ENCODE peak calls at places on chromosomes 1 and 21, in nine cellular contexts. W is RWPE2; P is CD4-positive, alpha-beta T cell; L is CD8-positive, alpha-beta memory T cell; G is heart right ventricle; Z is stomach; R is BJ; V is left ventricle myocardium inferior; U is tibial nerve. B is an unnamed sample. For H3K27me3, the result is how much of the 10 kb centered on the place peaks cover.

GRCh38 chr1:111833334-111833733 is 77.6 kb downstream of the DDX20 start:
- DNase-seq in V (no peak), Z (no peak), U (no peak), W (no peak), G (no peak), P (no peak), R (no peak), L (no peak), B (no peak)

GRCh38 chr1:6872573-6873261 is 87.5 kb downstream of the CAMTA1 start:
- DNase-seq in W (no peak), V (no peak), U (no peak), G (no peak), R (no peak), L (no peak), P (no peak), Z (no peak), B (no peak)

GRCh38 chr1:13628218-13628617 is 44.6 kb downstream of the PDPN start:
- DNase-seq in V (no peak), U (no peak), W (no peak), R (no peak), G (no peak), Z (no peak), P (no peak), L (no peak), B (no peak)

GRCh38 chr1:213120386-213120785 is 69.3 kb downstream of the RPS6KC1 start:
- DNase-seq in G (no peak), L (no peak), R (no peak), U (no peak), V (no peak), Z (no peak), P (no peak), W (no peak), B (no peak)

GRCh38 chr1:232333419-232333767 is 296.5 kb downstream of the SIPA1L2 start:
- DNase-seq in Z (no peak), R (no peak), V (peak), P (no peak), W (no peak), G (peak), L (no peak), U (no peak), B (no peak)

GRCh38 chr1:200558866-200559459 is 61.6 kb downstream of the KIF14 start:
- DNase-seq in W (no peak), G (no peak), Z (no peak), R (peak), U (no peak), V (no peak), L (peak), P (no peak), B (no peak)

GRCh38 chr1:110176299-110176956 is 26.1 kb downstream of the SLC6A17 start:
- DNase-seq in G (peak), R (no peak), L (no peak), Z (peak), W (no peak), V (peak), P (no peak), U (no peak), B (no peak)

GRCh38 chr1:98054786-98055185 is 134.0 kb upstream of the DPYD start:
- DNase-seq in W (no peak), P (no peak), L (no peak), V (no peak), R (no peak), U (no peak), G (no peak), Z (no peak), B (no peak)

GRCh38 chr1:116360435-116361173 is 12.4 kb upstream of the ATP1A1 start:
- DNase-seq in G (no peak), P (no peak), R (no peak), U (no peak), V (no peak), Z (no peak), W (no peak), L (peak), B (no peak)

GRCh38 chr1:94715311-94715710 is 104.8 kb upstream of the SLC44A3 start:
- DNase-seq in G (no peak), U (no peak), L (no peak), P (no peak), W (no peak), Z (no peak), R (no peak), V (no peak), B (no peak)

GRCh38 chr21:44751186-44751798 is 39.9 kb upstream of the TSPEAR start:
- DNase-seq in U (no peak), Z (no peak), L (no peak), R (no peak), W (no peak), G (no peak), P (no peak), V (no peak), B (no peak)

GRCh38 chr1:52368383-52369172 is 2.6 kb upstream of the CC2D1B start:
- DNase-seq in P (peak), G (peak), R (no peak), Z (peak), V (peak), L (peak), U (no peak), W (no peak), B (peak)

GRCh38 chr1:147177611-147178370 is 5.5 kb upstream of the PRKAB2 start:
- DNase-seq in P (no peak), W (no peak), U (no peak), G (peak), Z (no peak), L (no peak), V (peak), R (no peak), B (peak)

GRCh38 chr21:25735895-25736597 is 1.3 kb downstream of the GABPA start:
- DNase-seq in V (no peak), U (no peak), P (no peak), Z (no peak), G (no peak), W (no peak), L (peak), R (no peak), B (no peak)

GRCh38 chr1:23563003-23563402 is 3.7 kb upstream of the ID3 start:
- DNase-seq in P (no peak), W (no peak), R (no peak), G (no peak), L (no peak), Z (no peak), V (no peak), U (no peak), B (no peak)

GRCh38 chr1:100428160-100428559 is 75.9 kb downstream of the CDC14A start:
- DNase-seq in P (no peak), L (no peak), W (no peak), V (no peak), Z (no peak), R (no peak), G (no peak), U (no peak), B (no peak)

GRCh38 chr1:47577310-47578025 is 139.6 kb downstream of the FOXD2 start:
- DNase-seq in P (no peak), G (no peak), L (no peak), R (no peak), W (peak), V (no peak), Z (no peak), U (no peak), B (no peak)

GRCh38 chr1:47576758-47577115 is 138.9 kb downstream of the FOXD2 start:
- DNase-seq in R (no peak), U (no peak), P (no peak), W (no peak), G (no peak), L (no peak), V (no peak), Z (no peak), B (no peak)

GRCh38 chr1:47578862-47579419 is 141.1 kb downstream of the FOXD2 start:
- DNase-seq in R (no peak), G (no peak), W (peak), V (no peak), L (no peak), U (no peak), P (no peak), Z (no peak), B (no peak)

GRCh38 chr1:47579809-47580208 is 142.0 kb downstream of the FOXD2 start:
- DNase-seq in U (no peak), G (no peak), L (no peak), V (no peak), Z (no peak), W (no peak), P (no peak), R (no peak), B (no peak)

GRCh38 chr1:47578026-47578861 is 140.4 kb downstream of the FOXD2 start:
- DNase-seq in R (no peak), Z (no peak), W (peak), L (no peak), U (peak), G (peak), P (no peak), V (peak), B (no peak)
- H3K27me3 ChIP-seq in R (under half), Z (under half), W (under half), L (under half), U (under half), G (under half), P (under half), V (half or more), B (under half)

DNA sequence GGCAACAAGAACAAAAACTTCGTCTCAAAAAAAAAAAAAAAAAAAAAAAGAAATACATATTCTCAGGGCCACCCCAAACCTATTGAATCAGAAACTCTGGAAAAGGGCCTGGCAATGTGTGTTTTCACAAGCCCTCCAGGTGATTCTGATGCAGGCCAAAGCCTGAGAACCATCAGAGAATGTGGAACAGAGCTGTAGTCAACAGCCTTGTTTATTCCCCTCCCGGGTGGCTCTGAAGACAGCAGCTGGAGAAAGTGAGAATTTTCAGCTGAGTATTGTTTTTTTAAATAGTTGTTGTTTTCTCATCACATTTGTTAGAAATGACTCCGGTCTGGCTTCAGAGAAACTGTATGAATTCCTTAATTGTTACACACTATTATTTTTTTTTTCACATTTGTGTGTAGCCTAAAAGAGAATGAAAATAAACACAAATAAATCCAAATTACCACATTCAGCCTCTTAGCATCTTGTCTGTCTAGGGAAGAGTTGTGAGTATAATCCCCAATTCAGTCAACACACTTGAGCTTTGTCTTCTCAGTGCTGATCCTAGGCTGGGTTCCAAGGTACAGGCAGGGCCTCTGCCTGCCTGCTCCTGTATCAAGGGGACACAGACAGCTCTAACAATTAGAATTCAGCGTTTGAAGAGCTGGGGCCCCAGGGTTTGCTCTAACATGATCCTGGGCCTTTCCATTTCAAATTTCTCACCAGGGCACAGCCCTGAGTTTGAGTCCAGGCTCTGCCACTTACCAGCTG is 6.6 kb upstream of the AZIN2 start:
- DNase-seq in G (no peak), R (no peak), L (no peak), P (no peak), U (no peak), Z (no peak), V (no peak), W (no peak), B (no peak)
- H3K27me3 ChIP-seq in G (under half), R (under half), L (under half), P (under half), U (under half), Z (under half), V (under half), W (under half), B (under half)

GRCh38 chr1:17282836-17283235 is 25.2 kb upstream of the PADI4 start:
- DNase-seq in W (no peak), L (no peak), P (no peak), G (no peak), Z (no peak), R (no peak), U (no peak), V (no peak), B (no peak)

GRCh38 chr1:17290553-17290952 is 17.4 kb upstream of the PADI4 start:
- DNase-seq in W (no peak), L (no peak), R (no peak), U (no peak), V (no peak), P (no peak), G (no peak), Z (no peak), B (no peak)

GRCh38 chr1:17287377-17287776 is 20.6 kb upstream of the PADI4 start:
- DNase-seq in R (peak), V (no peak), P (no peak), L (no peak), Z (no peak), W (peak), U (no peak), G (no peak), B (no peak)

GRCh38 chr1:17289756-17290155 is 18.2 kb upstream of the PADI4 start:
- DNase-seq in R (no peak), L (no peak), G (no peak), P (no peak), V (no peak), W (no peak), U (no peak), Z (no peak), B (no peak)

GRCh38 chr1:17286646-17287045 is 21.4 kb upstream of the PADI4 start:
- DNase-seq in L (no peak), P (no peak), R (no peak), Z (no peak), W (no peak), U (no peak), V (no peak), G (no peak), B (no peak)
- H3K27me3 ChIP-seq in L (under half), P (under half), R (under half), Z (under half), W (under half), U (under half), V (half or more), G (under half), B (under half)

DNA sequence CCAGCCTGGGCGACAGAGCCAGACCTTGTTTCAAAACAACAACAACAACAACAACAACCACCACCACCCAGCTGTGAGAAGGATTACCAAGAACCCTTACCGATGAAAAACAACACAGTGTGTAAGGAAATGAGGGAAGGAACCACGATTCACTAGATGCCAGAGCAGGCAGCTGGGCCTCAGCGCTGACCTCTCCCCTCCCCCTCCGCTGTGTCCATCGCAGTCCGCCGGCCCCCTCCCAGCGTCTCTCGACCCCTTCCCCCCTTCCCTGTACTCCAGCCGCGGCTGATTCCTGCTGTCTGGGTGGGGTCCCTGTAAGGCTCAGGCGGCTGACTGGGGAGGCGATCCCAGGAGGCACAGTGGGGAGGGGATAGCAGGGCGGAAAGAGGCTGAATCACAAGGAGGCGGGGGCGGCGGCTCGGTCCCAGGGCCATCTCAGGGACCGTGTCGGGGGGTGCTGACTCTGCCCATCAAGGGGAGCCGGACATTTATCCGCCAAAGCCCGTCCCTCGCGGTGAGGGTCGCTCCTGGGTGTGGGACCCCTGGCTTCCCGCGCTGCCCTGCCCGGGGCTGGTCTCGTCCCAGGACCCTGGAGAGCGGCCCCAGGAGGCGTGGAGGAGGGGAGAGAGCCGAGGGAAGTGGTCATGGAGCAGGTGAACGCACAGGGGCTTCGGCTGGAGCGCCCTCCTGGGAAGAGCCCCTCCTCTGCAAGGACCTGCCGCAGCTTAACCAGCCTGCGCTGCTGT is 241.9 kb downstream of the PTPRU start:
- DNase-seq in L (no peak), R (no peak), U (no peak), P (no peak), V (no peak), G (no peak), W (no peak), Z (peak), B (no peak)
- H3K27me3 ChIP-seq in L (under half), R (under half), U (under half), P (under half), V (half or more), G (half or more), W (half or more), Z (under half), B (under half)

DNA sequence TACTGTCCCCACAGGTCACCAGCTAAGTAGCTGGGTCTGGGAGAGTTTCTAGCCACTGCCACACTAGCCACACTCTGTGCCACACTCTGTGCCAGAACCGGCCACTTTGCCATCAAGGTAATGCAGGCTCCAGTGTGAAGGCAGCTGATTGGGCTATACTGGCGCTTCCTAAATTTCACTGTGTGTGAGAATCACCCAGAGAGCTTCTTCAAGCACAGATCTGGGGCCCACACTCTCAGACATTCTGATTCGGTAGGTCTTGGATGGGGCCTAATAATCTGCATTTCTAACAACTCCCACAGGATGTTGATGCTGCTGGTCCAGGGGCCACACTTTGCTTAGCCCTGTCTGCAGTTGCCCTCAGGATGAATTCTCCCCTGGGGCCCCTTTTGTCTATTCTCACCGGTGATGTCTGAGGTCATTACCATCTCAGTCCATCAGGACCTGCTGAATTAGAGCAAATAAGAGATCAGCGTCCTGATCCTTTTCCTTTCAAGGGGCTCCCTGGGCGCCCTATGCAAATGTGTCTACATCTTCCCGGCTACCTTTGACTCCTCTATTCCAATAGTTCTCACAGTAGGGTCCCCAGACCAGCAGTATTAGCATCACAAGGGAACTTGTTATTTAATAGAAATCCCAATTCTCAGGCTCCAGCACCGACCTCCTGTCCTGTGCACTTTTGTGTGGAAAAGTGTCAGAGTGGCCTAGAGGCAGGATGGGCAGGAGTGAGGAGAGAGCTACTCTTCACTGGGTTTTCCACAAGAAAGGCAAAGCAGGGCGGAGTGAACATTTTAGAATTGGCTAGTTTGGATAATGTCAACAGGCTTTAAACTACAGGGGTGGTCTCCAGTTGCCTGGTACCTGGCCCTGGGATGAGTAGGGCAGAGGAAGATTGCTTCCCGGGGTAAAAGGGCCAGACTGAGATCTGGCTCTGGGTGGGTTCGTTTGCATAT is 24.7 kb upstream of the LRRN2 start:
- DNase-seq in R (no peak), U (no peak), P (no peak), Z (no peak), G (no peak), V (no peak), W (no peak), L (no peak), B (no peak)
- H3K27me3 ChIP-seq in R (under half), U (under half), P (under half), Z (under half), G (half or more), V (half or more), W (under half), L (under half), B (under half)

GRCh38 chr21:33014331-33014730 is 11.4 kb upstream of the OLIG2 start:
- DNase-seq in G (no peak), V (no peak), R (no peak), U (no peak), W (no peak), P (no peak), Z (no peak), L (no peak), B (no peak)
- H3K27me3 ChIP-seq in G (half or more), V (half or more), R (under half), U (under half), W (under half), P (under half), Z (under half), L (under half), B (under half)

DNA sequence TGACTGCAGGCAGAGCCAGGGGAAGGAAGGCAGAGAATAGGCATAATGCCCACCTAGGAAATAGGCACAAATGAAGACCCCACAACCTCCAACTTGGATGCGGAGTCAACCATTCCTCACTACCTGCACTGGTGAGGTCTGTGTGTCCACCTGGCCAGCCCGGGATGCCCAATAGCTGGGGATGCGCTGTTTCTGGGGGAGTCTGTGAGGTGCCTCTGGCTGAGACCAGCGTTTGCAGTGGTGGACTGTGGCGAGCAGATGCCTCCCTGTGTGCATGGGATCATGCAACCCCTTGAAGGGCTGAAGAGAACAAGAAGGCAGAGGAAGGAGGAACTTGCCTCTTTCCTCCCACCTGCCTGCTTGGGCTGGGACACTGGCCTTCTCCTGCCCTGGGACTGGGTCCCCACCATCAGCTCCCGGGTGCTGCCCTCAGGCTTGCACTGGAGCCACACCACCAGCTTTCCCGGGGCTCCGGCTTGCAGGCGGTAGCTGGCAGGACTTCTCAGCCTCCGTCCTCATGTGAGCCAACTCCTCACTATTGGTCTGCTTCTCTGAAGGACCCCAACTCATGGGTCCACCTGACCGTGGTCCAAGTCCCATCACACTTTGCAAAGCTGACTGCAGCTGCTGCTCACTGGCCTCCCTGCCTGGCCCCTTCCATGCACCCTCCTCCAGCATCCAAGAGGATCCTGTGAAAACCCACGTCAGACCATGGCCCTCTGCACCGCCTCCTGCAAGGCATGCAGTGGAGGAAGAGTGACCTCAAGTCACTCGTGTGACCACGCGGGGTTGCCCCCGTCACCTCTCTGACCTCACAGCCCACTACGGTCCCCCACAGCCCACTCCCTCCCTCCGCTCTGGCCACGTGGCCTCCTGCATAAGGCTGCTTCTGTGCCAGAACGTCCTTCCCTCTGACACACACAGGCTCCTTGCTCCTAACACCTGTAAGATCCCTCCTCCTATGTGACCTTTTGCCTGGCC is 2.7 kb upstream of the PDE9A start:
- DNase-seq in Z (no peak), V (peak), L (no peak), U (no peak), W (peak), R (no peak), P (no peak), G (no peak), B (no peak)
- H3K27me3 ChIP-seq in Z (under half), V (under half), L (under half), U (under half), W (under half), R (under half), P (under half), G (under half), B (under half)